ENCODE peak calls at places on chromosomes 13 and 19, in four cellular contexts. One of them, this sample, is unnamed.

GRCh38 chr19:19911150-19911549 is 10.4 kb downstream of the ZNF93 start:
- DNase-seq in HTR-8/SVneo: peak; percentile 2
- DNase-seq in activated naive CD4-positive, alpha-beta T cell treated with anti-CD3 and anti-CD28 coated beads, Interleukin-2, amount 10 ng/mL, durations not matched to agents 7 days and 5 days: no peak
- DNase-seq in stimulated activated CD8-positive, alpha-beta memory T cell treated with anti-CD3 and anti-CD28 coated beads, Interleukin-7, amount 100 ng/mL, for 1 hour: no peak
- DNase-seq in this sample: no peak

GRCh38 chr13:64753606-64754005 is 2476.5 kb downstream of the PCDH9 start:
- DNase-seq in activated naive CD4-positive, alpha-beta T cell treated with anti-CD3 and anti-CD28 coated beads, Interleukin-2, amount 10 ng/mL, durations not matched to agents 7 days and 5 days: no peak
- DNase-seq in stimulated activated CD8-positive, alpha-beta memory T cell treated with anti-CD3 and anti-CD28 coated beads, Interleukin-7, amount 100 ng/mL, for 1 hour: no peak
- DNase-seq in HTR-8/SVneo: no peak
- DNase-seq in this sample: no peak

GRCh38 chr13:99120751-99121150 is 79.9 kb upstream of the UBAC2 start:
- DNase-seq in activated naive CD4-positive, alpha-beta T cell treated with anti-CD3 and anti-CD28 coated beads, Interleukin-2, amount 10 ng/mL, durations not matched to agents 7 days and 5 days: no peak
- DNase-seq in HTR-8/SVneo: no peak
- DNase-seq in stimulated activated CD8-positive, alpha-beta memory T cell treated with anti-CD3 and anti-CD28 coated beads, Interleukin-7, amount 100 ng/mL, for 1 hour: no peak
- DNase-seq in this sample: no peak

GRCh38 chr19:1407662-1408299 is 395 bp downstream of the DAZAP1 start:
- DNase-seq in HTR-8/SVneo: no peak
- DNase-seq in activated naive CD4-positive, alpha-beta T cell treated with anti-CD3 and anti-CD28 coated beads, Interleukin-2, amount 10 ng/mL, durations not matched to agents 7 days and 5 days: peak; percentile 55
- DNase-seq in stimulated activated CD8-positive, alpha-beta memory T cell treated with anti-CD3 and anti-CD28 coated beads, Interleukin-7, amount 100 ng/mL, for 1 hour: no peak
- DNase-seq in this sample: no peak

GRCh38 chr13:91154954-91155353 is 192.5 kb upstream of the MIR17HG start:
- DNase-seq in stimulated activated CD8-positive, alpha-beta memory T cell treated with anti-CD3 and anti-CD28 coated beads, Interleukin-7, amount 100 ng/mL, for 1 hour: no peak
- DNase-seq in HTR-8/SVneo: no peak
- DNase-seq in activated naive CD4-positive, alpha-beta T cell treated with anti-CD3 and anti-CD28 coated beads, Interleukin-2, amount 10 ng/mL, durations not matched to agents 7 days and 5 days: no peak
- DNase-seq in this sample: no peak

GRCh38 chr19:30109565-30109964 is 167.5 kb downstream of the URI1 start:
- DNase-seq in HTR-8/SVneo: no peak
- DNase-seq in stimulated activated CD8-positive, alpha-beta memory T cell treated with anti-CD3 and anti-CD28 coated beads, Interleukin-7, amount 100 ng/mL, for 1 hour: no peak
- DNase-seq in activated naive CD4-positive, alpha-beta T cell treated with anti-CD3 and anti-CD28 coated beads, Interleukin-2, amount 10 ng/mL, durations not matched to agents 7 days and 5 days: no peak
- DNase-seq in this sample: no peak

GRCh38 chr13:44120814-44121505 is 241.3 kb downstream of the LACC1 start:
- DNase-seq in activated naive CD4-positive, alpha-beta T cell treated with anti-CD3 and anti-CD28 coated beads, Interleukin-2, amount 10 ng/mL, durations not matched to agents 7 days and 5 days: no peak
- DNase-seq in stimulated activated CD8-positive, alpha-beta memory T cell treated with anti-CD3 and anti-CD28 coated beads, Interleukin-7, amount 100 ng/mL, for 1 hour: no peak
- DNase-seq in HTR-8/SVneo: no peak
- DNase-seq in this sample: no peak

GRCh38 chr13:23610187-23610576 is 40.0 kb downstream of the TNFRSF19 start:
- DNase-seq in stimulated activated CD8-positive, alpha-beta memory T cell treated with anti-CD3 and anti-CD28 coated beads, Interleukin-7, amount 100 ng/mL, for 1 hour: no peak
- DNase-seq in activated naive CD4-positive, alpha-beta T cell treated with anti-CD3 and anti-CD28 coated beads, Interleukin-2, amount 10 ng/mL, durations not matched to agents 7 days and 5 days: no peak
- DNase-seq in HTR-8/SVneo: no peak
- DNase-seq in this sample: no peak

GRCh38 chr13:109148243-109148642 is 518.8 kb downstream of the MYO16 start:
- DNase-seq in stimulated activated CD8-positive, alpha-beta memory T cell treated with anti-CD3 and anti-CD28 coated beads, Interleukin-7, amount 100 ng/mL, for 1 hour: no peak
- DNase-seq in HTR-8/SVneo: no peak
- DNase-seq in activated naive CD4-positive, alpha-beta T cell treated with anti-CD3 and anti-CD28 coated beads, Interleukin-2, amount 10 ng/mL, durations not matched to agents 7 days and 5 days: no peak
- DNase-seq in this sample: no peak

GRCh38 chr19:33595783-33596182 is 26.0 kb upstream of the CHST8 start:
- DNase-seq in HTR-8/SVneo: no peak
- DNase-seq in stimulated activated CD8-positive, alpha-beta memory T cell treated with anti-CD3 and anti-CD28 coated beads, Interleukin-7, amount 100 ng/mL, for 1 hour: no peak
- DNase-seq in activated naive CD4-positive, alpha-beta T cell treated with anti-CD3 and anti-CD28 coated beads, Interleukin-2, amount 10 ng/mL, durations not matched to agents 7 days and 5 days: no peak
- DNase-seq in this sample: no peak

GRCh38 chr13:49494645-49495044 is 1.1 kb upstream of the PHF11 start:
- DNase-seq in HTR-8/SVneo: no peak
- DNase-seq in stimulated activated CD8-positive, alpha-beta memory T cell treated with anti-CD3 and anti-CD28 coated beads, Interleukin-7, amount 100 ng/mL, for 1 hour: no peak
- DNase-seq in activated naive CD4-positive, alpha-beta T cell treated with anti-CD3 and anti-CD28 coated beads, Interleukin-2, amount 10 ng/mL, durations not matched to agents 7 days and 5 days: no peak
- DNase-seq in this sample: no peak

GRCh38 chr13:34076319-34076718 is 258.4 kb downstream of the RFC3 start:
- DNase-seq in HTR-8/SVneo: no peak
- DNase-seq in stimulated activated CD8-positive, alpha-beta memory T cell treated with anti-CD3 and anti-CD28 coated beads, Interleukin-7, amount 100 ng/mL, for 1 hour: no peak
- DNase-seq in activated naive CD4-positive, alpha-beta T cell treated with anti-CD3 and anti-CD28 coated beads, Interleukin-2, amount 10 ng/mL, durations not matched to agents 7 days and 5 days: no peak
- DNase-seq in this sample: no peak

GRCh38 chr13:23995283-23996073 is 98.2 kb upstream of the C1QTNF9B start:
- DNase-seq in HTR-8/SVneo: no peak
- DNase-seq in activated naive CD4-positive, alpha-beta T cell treated with anti-CD3 and anti-CD28 coated beads, Interleukin-2, amount 10 ng/mL, durations not matched to agents 7 days and 5 days: no peak
- DNase-seq in stimulated activated CD8-positive, alpha-beta memory T cell treated with anti-CD3 and anti-CD28 coated beads, Interleukin-7, amount 100 ng/mL, for 1 hour: no peak
- DNase-seq in this sample: no peak

This sample was measured in HCT116.